ENCODE peak calls at places on chromosomes 4 and X, in nine cellular contexts. U is A673; J is adipocyte; W is GM23248; G is left colon; Z is stimulated activated CD4-positive, alpha-beta T cell treated with anti-CD3 and anti-CD28 coated beads, TNF-alpha, amount 100 ng/mL, for 4 hours; T is COR-L47; O is CD4-positive, alpha-beta T cell; X is GM12864. P is an unnamed sample.

GRCh38 chr4:147560632-147561031 is 56.6 kb upstream of the TMEM184C start:
- DNase-seq in T (no peak), W (peak; percentile 77), G (no peak), O (no peak), J (peak; percentile 71), X (no peak), U (no peak), Z (no peak), P (no peak)

GRCh38 chr4:184697956-184698355 is 35.9 kb downstream of the CENPU start:
- DNase-seq in X (no peak), G (no peak), O (no peak), Z (no peak), W (no peak), J (no peak), T (no peak), U (no peak), P (no peak)

GRCh38 chr4:61320154-61320553 is 120.0 kb downstream of the ADGRL3 start:
- DNase-seq in G (no peak), X (no peak), O (no peak), U (no peak), Z (no peak), J (peak; percentile 24), W (no peak), T (no peak), P (no peak)

GRCh38 chr4:145083891-145084640 is 13.9 kb downstream of the ANAPC10 start:
- DNase-seq in T (no peak), W (peak; percentile 6), G (no peak), J (no peak), U (no peak), X (no peak), O (no peak), Z (no peak), P (no peak)

GRCh38 chr4:4323705-4324534 is 33.9 kb downstream of the ZBTB49 start:
- DNase-seq in G (no peak), J (no peak), W (no peak), X (no peak), Z (no peak), U (no peak), O (no peak), T (no peak), P (no peak)

GRCh38 chr4:96227515-96227914 is 387.6 kb downstream of the PDHA2 start:
- DNase-seq in Z (no peak), U (no peak), J (no peak), W (no peak), T (no peak), O (no peak), X (no peak), G (no peak), P (no peak)

GRCh38 chrX:55206152-55206941 is 13.8 kb upstream of the PAGE5 start:
- DNase-seq in X (no peak), W (no peak), Z (no peak), U (no peak), G (no peak), T (no peak), O (no peak), J (no peak), P (no peak)

GRCh38 chrX:153775631-153776595 is 4.9 kb upstream of the SRPK3 start:
- DNase-seq in X (no peak), G (no peak), Z (no peak), U (no peak), W (no peak), J (no peak), T (no peak), O (no peak), P (no peak)

GRCh38 chrX:16610121-16610565 is 39.8 kb upstream of the S100G start:
- DNase-seq in Z (no peak), T (no peak), W (peak; percentile 74), U (peak; percentile 55), J (peak; percentile 31), G (no peak), O (no peak), X (no peak), P (no peak)

GRCh38 chr4:106343865-106344264 is 24.7 kb downstream of the GIMD1 start:
- DNase-seq in Z (no peak), X (no peak), G (no peak), W (no peak), T (no peak), U (no peak), J (no peak), O (no peak), P (no peak)

GRCh38 chr4:40475609-40476008 is 140.5 kb downstream of the CHRNA9 start:
- DNase-seq in G (no peak), J (no peak), O (no peak), T (no peak), Z (no peak), U (no peak), W (no peak), X (no peak), P (no peak)

GRCh38 chr4:25154594-25155265 is 5.5 kb downstream of the SEPSECS start:
- DNase-seq in Z (no peak), X (no peak), G (peak; percentile 22), W (no peak), U (no peak), T (peak; percentile 7), J (no peak), O (no peak), P (no peak)

GRCh38 chrX:130260316-130260715 is 8.4 kb downstream of the ZNF280C start:
- DNase-seq in U (no peak), Z (no peak), X (no peak), O (no peak), G (no peak), T (no peak), J (no peak), W (peak; percentile 2), P (no peak)

GRCh38 chr4:3294401-3295241 is 1.8 kb downstream of the RGS12 start:
- DNase-seq in G (no peak), J (no peak), Z (no peak), W (no peak), U (no peak), T (no peak), O (no peak), X (no peak), P (no peak)

P was measured in SK-MEL-5.